ENCODE peak calls at places on chromosomes 3 and 15, in five cellular contexts. B is fibroblast of lung, K is cardiac fibroblast, N is AG04450, U is hepatocyte. W is an unnamed sample.

GRCh38 chr3:110811050-110811449 is 260.6 kb upstream of the NECTIN3 start:
- DNase-seq in K (no peak), U (no peak), B (peak; percentile 30), N (no peak), W (peak; percentile 22)

GRCh38 chr3:194042947-194043346 is 93.0 kb upstream of the HES1 start:
- DNase-seq in N (peak; percentile 29), B (peak; percentile 18), U (no peak), K (peak; percentile 18), W (peak; percentile 13)

GRCh38 chr3:104989878-104990277 is 376.8 kb upstream of the ALCAM start:
- DNase-seq in B (no peak), U (no peak), N (no peak), K (no peak), W (no peak)

GRCh38 chr15:84079885-84080777 is 155.4 kb upstream of the GOLGA6L4 start:
- DNase-seq in B (peak; percentile 17), K (peak; percentile 18), N (no peak), U (peak; percentile 60), W (peak; percentile 3)

GRCh38 chr3:135197246-135197645 is 402.2 kb downstream of the EPHB1 start:
- DNase-seq in U (no peak), K (no peak), N (no peak), B (no peak), W (no peak)

GRCh38 chr3:156360116-156360515 is 194.8 kb downstream of the SSR3 start:
- DNase-seq in U (no peak), B (no peak), K (no peak), N (no peak), W (no peak)

GRCh38 chr3:150720444-150720843 is 16.7 kb upstream of the ERICH6 start:
- DNase-seq in B (no peak), U (no peak), K (no peak), N (no peak), W (no peak)

GRCh38 chr15:62900071-62900812 is 142.3 kb upstream of the TPM1 start:
- DNase-seq in U (no peak), K (no peak), B (no peak), N (no peak), W (no peak)

GRCh38 chr3:48989126-48989795 is 780 bp upstream of the P4HTM start:
- DNase-seq in K (no peak), U (peak; percentile 45), N (no peak), B (no peak), W (no peak)

GRCh38 chr3:134473868-134474546 is 11.8 kb downstream of the ANAPC13 start:
- DNase-seq in B (peak; percentile 80), K (peak; percentile 80), N (peak; percentile 66), U (peak; percentile 92), W (peak; percentile 89)

GRCh38 chr3:134601539-134602439 is 49.0 kb downstream of the KY start:
- DNase-seq in K (peak; percentile 94), N (peak; percentile 32), B (peak; percentile 66), U (peak; percentile 90), W (peak; percentile 76)

GRCh38 chr3:183541738-183542137 is 13.8 kb downstream of the KLHL6 start:
- DNase-seq in K (no peak), U (no peak), B (no peak), N (no peak), W (no peak)

GRCh38 chr3:185561958-185562357 is 9.6 kb upstream of the LIPH start:
- DNase-seq in B (no peak), U (peak; percentile 40), N (no peak), K (no peak), W (no peak)

GRCh38 chr3:21920431-21920830 is 169.4 kb upstream of the ZNF385D start:
- DNase-seq in N (peak; percentile 63), K (peak; percentile 84), B (peak; percentile 85), U (no peak), W (peak; percentile 71)

GRCh38 chr3:175606650-175607318 is 747.6 kb downstream of the NAALADL2 start:
- DNase-seq in N (no peak), K (no peak), B (peak; percentile 3), U (no peak), W (no peak)

GRCh38 chr3:190001426-190001825 is 119.3 kb downstream of the P3H2 start:
- DNase-seq in K (no peak), N (no peak), B (peak; percentile 51), U (no peak), W (no peak)

GRCh38 chr15:70323111-70323851 is 225.6 kb upstream of the TLE3 start:
- DNase-seq in K (peak; percentile 72), B (peak; percentile 65), N (no peak), U (peak; percentile 54), W (peak; percentile 79)

GRCh38 chr15:85048430-85048829 is 66.8 kb downstream of the PDE8A start:
- DNase-seq in B (peak; percentile 51), N (no peak), U (no peak), K (peak; percentile 28), W (peak; percentile 13)

GRCh38 chr15:75639191-75639708 is 774 bp downstream of the IMP3 start:
- DNase-seq in K (peak; percentile 23), B (no peak), U (no peak), N (no peak), W (peak; percentile 47)

GRCh38 chr15:47374222-47374621 is 343.1 kb upstream of the SEMA6D start:
- DNase-seq in K (peak; percentile 50), N (no peak), U (no peak), B (peak; percentile 47), W (peak; percentile 44)
- TF ChIP-seq CTCF in K (peak; percentile 74), N (peak; percentile 62), U (peak; percentile 10), B (peak; percentile 52), W (peak; percentile 55)

GRCh38 chr3:28856796-28857195 is 424.1 kb upstream of the RBMS3 start:
- DNase-seq in B (no peak), K (no peak), N (no peak), U (no peak), W (no peak)

GRCh38 chr3:28850186-28850585 is 430.7 kb upstream of the RBMS3 start:
- DNase-seq in B (no peak), U (no peak), N (no peak), K (peak; percentile 71), W (peak; percentile 66)

DNA sequence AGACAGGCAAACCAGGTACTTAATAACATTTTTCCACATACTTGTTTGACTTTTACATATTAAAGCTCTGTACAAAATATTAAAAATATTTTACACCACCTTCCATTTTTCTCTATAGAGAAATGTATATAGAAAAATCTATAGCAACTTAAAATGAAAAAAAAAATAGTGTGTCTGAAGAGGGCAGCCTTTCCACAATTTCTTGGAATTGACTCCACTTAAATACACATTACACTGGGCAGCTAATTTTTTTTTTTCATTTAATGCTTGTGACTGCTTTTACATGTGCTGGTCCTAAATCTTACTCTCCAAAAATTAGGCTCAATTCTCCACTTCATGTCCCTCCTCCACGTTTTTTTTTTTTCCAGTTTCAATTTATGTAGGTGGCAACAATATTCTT is 427.0 kb upstream of the RBMS3 start:
- DNase-seq in U (no peak), N (no peak), K (peak; percentile 65), B (peak; percentile 57), W (peak; percentile 46)
- TF ChIP-seq CTCF in U (peak; percentile 34), N (peak; percentile 25), K (peak; percentile 14), B (no peak), W (no peak)

DNA sequence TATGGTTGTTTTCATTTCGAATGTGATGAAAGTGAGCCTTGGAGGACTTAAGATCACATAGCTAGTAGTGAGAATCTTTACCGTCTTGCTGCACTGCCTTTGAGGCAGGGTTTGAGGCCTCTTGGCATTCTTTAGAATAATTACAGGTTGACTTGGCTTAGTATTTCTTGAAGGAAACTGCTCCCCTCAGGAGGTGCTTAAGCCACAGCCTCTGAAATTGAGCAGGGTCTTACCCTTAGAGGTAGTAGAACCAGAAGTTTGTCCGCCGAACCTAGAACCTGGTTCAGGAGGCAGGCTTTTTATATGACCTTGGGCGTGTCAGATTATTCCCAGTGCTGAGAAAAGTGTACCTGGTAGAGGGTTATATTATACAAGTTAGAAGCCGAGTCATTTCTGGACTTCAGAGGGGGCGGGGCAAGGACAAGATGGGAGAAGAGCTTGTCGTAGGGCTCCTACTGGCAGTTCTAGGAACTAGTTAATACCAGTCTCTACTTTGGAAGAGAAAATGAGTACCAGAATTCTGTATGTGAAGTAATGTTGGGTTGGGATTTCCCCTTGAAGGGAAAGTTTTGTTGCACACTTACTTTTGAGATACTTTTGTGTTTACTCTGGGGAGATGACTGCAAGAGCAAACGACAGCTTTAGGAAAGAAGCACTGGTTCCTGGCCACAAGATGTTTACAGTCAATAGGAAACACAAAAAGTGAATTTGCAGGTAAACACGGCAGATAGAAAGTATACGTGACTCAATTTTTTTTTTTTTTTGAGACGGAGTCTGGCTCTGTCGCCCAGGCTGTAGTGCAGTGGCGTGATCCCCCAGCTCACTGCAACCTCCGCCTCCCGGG is 1.3 kb downstream of the TFG start:
- DNase-seq in N (no peak), K (peak; percentile 71), U (peak; percentile 81), B (peak; percentile 65), W (peak; percentile 62)
- TF ChIP-seq CTCF in N (peak; percentile 61), K (peak; percentile 38), U (peak; percentile 29), B (peak; percentile 38), W (peak; percentile 45)

GRCh38 chr3:188877381-188877780 is 294.4 kb upstream of the TPRG1 start:
- DNase-seq in K (no peak), N (no peak), B (no peak), U (no peak), W (no peak)
- TF ChIP-seq CTCF in K (no peak), N (no peak), B (no peak), U (no peak), W (no peak)

GRCh38 chr3:125050486-125051172 is 5.2 kb downstream of the HEG1 start:
- DNase-seq in N (no peak), B (no peak), U (no peak), K (no peak), W (no peak)
- TF ChIP-seq CTCF in N (no peak), B (no peak), U (no peak), K (no peak), W (no peak)

GRCh38 chr3:171183042-171183441 is 156.5 kb upstream of the SLC2A2 start:
- DNase-seq in U (peak; percentile 36), N (no peak), B (peak; percentile 38), K (peak; percentile 56), W (no peak)
- TF ChIP-seq CTCF in U (peak; percentile 42), N (peak; percentile 51), B (no peak), K (no peak), W (peak; percentile 10)

GRCh38 chr3:11662392-11662990 is 18.8 kb upstream of the VGLL4 start:
- DNase-seq in N (no peak), K (peak; percentile 41), B (no peak), U (no peak), W (peak; percentile 36)
- TF ChIP-seq CTCF in N (peak; percentile 54), K (peak; percentile 58), B (peak; percentile 33), U (no peak), W (peak; percentile 62)

DNA sequence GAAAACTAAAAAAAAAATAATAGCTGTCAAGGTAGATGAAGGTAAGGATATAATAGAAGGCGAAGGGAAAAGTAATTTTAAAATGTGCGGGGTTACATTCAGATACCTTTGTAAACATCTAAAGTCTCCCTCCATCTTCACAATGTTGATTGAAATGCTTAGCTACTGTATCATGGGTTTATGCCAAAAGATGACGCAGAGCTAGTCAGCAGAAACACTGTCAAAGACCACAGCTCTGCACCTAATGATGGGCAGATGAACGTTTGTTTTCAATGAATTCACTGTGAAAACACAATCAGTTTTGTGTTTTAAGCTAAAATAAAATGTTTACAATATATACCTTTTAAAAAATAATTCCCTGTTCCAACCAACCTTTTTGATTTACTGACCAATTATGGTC is 61.2 kb downstream of the RFTN1 start:
- DNase-seq in N (no peak), U (no peak), K (no peak), B (peak; percentile 58), W (no peak)
- TF ChIP-seq CTCF in N (no peak), U (no peak), K (no peak), B (no peak), W (no peak)

W was measured in fibroblast of the aortic adventitia.